ENCODE peak calls at places on chromosomes 4 and X, in six cellular contexts. F is stomach, G is IMR-90, P is uterus, H is K562, T is ovary. E is an unnamed sample. For H3K4me1, the result is how much of the 10 kb centered on the place peaks cover.

GRCh38 chr4:8904666-8905065 is 33.0 kb upstream of the HMX1 start:
- DNase-seq in H (no peak), T (no peak), P (no peak), F (no peak), G (no peak), E (peak)

GRCh38 chr4:7945709-7946380 is 6.2 kb upstream of the AFAP1 start:
- DNase-seq in T (peak), H (no peak), F (no peak), P (no peak), G (no peak), E (peak)

GRCh38 chr4:83906561-83906960 is 370.7 kb downstream of the GPAT3 start:
- DNase-seq in T (no peak), P (no peak), G (peak), H (no peak), F (no peak), E (no peak)

GRCh38 chrX:119757979-119758681 is at the start of gene SOWAHD:
- DNase-seq in T (peak), P (no peak), H (peak), F (peak), G (no peak), E (peak)

GRCh38 chr4:80594696-80595095 is 259.2 kb downstream of the CFAP299 start:
- DNase-seq in H (no peak), G (no peak), P (no peak), T (no peak), F (no peak), E (no peak)

GRCh38 chr4:140059159-140059558 is 94.8 kb downstream of the MAML3 start:
- DNase-seq in H (no peak), P (no peak), G (peak), T (no peak), F (peak), E (no peak)

GRCh38 chr4:109690690-109691410 is 12.4 kb downstream of the CASP6 start:
- DNase-seq in T (no peak), H (no peak), F (no peak), G (no peak), P (no peak), E (no peak)

GRCh38 chr4:185589067-185589844 is 53.9 kb upstream of the PDLIM3 start:
- DNase-seq in G (peak), F (no peak), P (peak), T (no peak), H (no peak), E (no peak)

GRCh38 chrX:73131276-73131675 is 52.0 kb upstream of the PABPC1L2A start:
- DNase-seq in H (no peak), T (no peak), P (no peak), F (no peak), G (no peak), E (no peak)

GRCh38 chr4:184019084-184019483 is 114.0 kb downstream of the STOX2 start:
- DNase-seq in T (no peak), F (no peak), G (peak), P (no peak), H (no peak), E (no peak)

GRCh38 chrX:37000140-37000539 is 8.0 kb upstream of the FAM47C start:
- DNase-seq in T (no peak), P (no peak), H (no peak), F (no peak), G (no peak), E (no peak)

GRCh38 chrX:42531431-42531830 is 246.5 kb downstream of the PPP1R2C start:
- DNase-seq in H (no peak), T (no peak), F (no peak), P (no peak), G (no peak), E (no peak)

GRCh38 chr4:42497142-42497541 is 99.9 kb downstream of the SHISA3 start:
- DNase-seq in T (no peak), P (no peak), H (no peak), F (no peak), G (no peak), E (no peak)

GRCh38 chr4:37909690-37910486 is 19.0 kb downstream of the TBC1D1 start:
- DNase-seq in P (no peak), T (no peak), H (no peak), G (no peak), F (no peak), E (no peak)

GRCh38 chrX:65148232-65148631 is 172.0 kb upstream of the ZC4H2 start:
- DNase-seq in G (no peak), F (no peak), H (no peak), T (no peak), P (no peak), E (peak)

GRCh38 chr4:5338511-5338910 is 287.2 kb downstream of the STK32B start:
- DNase-seq in P (no peak), F (no peak), G (no peak), H (no peak), T (no peak), E (no peak)

GRCh38 chrX:136620780-136621179 is 27.2 kb upstream of the CD40LG start:
- DNase-seq in P (no peak), T (no peak), G (no peak), H (no peak), F (no peak), E (no peak)

GRCh38 chr4:162422312-162422711 is 258.5 kb upstream of the FSTL5 start:
- DNase-seq in P (no peak), G (no peak), T (no peak), H (no peak), F (no peak), E (no peak)

GRCh38 chr4:6875431-6875831 is 34.2 kb upstream of the TBC1D14 start:
- DNase-seq in H (no peak), F (no peak), T (no peak), P (no peak), G (no peak), E (peak)

GRCh38 chr4:99087887-99088484 is 602 bp downstream of the ADH5 start:
- DNase-seq in F (peak), P (peak), H (no peak), G (peak), T (peak), E (no peak)

GRCh38 chr4:148834804-148835598 is 392.8 kb upstream of the NR3C2 start:
- DNase-seq in H (no peak), P (no peak), T (no peak), F (no peak), G (peak), E (no peak)

GRCh38 chrX:40245411-40246140 is 147.8 kb upstream of the BCOR start:
- DNase-seq in T (peak), H (no peak), G (no peak), F (no peak), P (peak), E (no peak)

GRCh38 chr4:109032676-109033075 is 269.8 kb downstream of the COL25A1 start:
- DNase-seq in F (no peak), T (no peak), P (no peak), G (no peak), H (no peak), E (no peak)

GRCh38 chr4:156154978-156155377 is 201.3 kb upstream of the CTSO start:
- DNase-seq in F (no peak), G (no peak), T (no peak), P (no peak), H (no peak), E (no peak)

GRCh38 chrX:69321789-69322188 is 156.5 kb upstream of the PJA1 start:
- DNase-seq in F (peak), T (no peak), G (no peak), P (no peak), H (no peak), E (no peak)

GRCh38 chr4:113316879-113317278 is 267.4 kb downstream of the ANK2 start:
- DNase-seq in H (no peak), T (no peak), P (no peak), F (no peak), G (no peak), E (no peak)

GRCh38 chr4:129545599-129546278 is 449.8 kb downstream of the C4orf33 start:
- DNase-seq in H (no peak), G (no peak), T (peak), P (peak), F (peak), E (peak)

GRCh38 chrX:108310511-108310910 is 127.7 kb downstream of the COL4A6 start:
- DNase-seq in F (no peak), T (no peak), H (no peak), G (peak), P (no peak), E (no peak)

GRCh38 chrX:154517101-154517781 is 1.2 kb upstream of the FAM3A start:
- DNase-seq in H (no peak), P (peak), T (no peak), G (no peak), F (no peak), E (peak)

GRCh38 chrX:154516655-154517100 is 646 bp upstream of the FAM3A start:
- DNase-seq in G (peak), H (no peak), F (no peak), P (peak), T (peak), E (no peak)

GRCh38 chrX:154512879-154513553 is 3.0 kb downstream of the FAM3A start:
- DNase-seq in T (no peak), F (no peak), G (no peak), H (no peak), P (no peak), E (peak)

GRCh38 chrX:154513662-154514204 is 2.3 kb downstream of the FAM3A start:
- DNase-seq in F (no peak), G (no peak), P (no peak), H (no peak), T (no peak), E (no peak)

GRCh38 chrX:154515803-154516654 is at the start of gene FAM3A:
- DNase-seq in P (peak), H (peak), T (peak), G (peak), F (peak), E (peak)
- TF ChIP-seq POLR2A in P (peak), H (peak), T (peak), G (peak), F (no peak), E (peak)

DNA sequence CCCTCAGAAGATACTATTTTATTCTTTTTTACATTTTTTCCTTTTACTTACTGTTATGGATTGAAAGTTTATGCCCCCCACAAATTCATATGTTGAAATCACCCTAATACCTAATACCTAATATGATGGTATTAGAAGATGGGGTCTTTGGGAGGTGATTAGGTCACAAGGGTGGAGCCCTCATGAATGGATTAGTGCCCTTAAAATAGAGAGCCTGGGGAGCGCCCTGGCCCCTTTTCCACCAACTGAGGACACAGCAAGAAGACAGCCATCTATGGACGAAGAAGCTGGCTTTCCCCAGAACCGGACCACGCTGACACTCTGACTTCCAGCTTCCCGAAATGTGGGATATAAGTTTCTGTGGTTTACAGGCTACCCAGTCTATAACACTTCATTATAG is 58.6 kb upstream of the FAT1 start:
- DNase-seq in H (no peak), P (no peak), G (no peak), T (no peak), F (no peak), E (no peak)
- H3K4me1 ChIP-seq in H (under half), P (under half), G (under half), T (under half), F (under half), E (under half)

DNA sequence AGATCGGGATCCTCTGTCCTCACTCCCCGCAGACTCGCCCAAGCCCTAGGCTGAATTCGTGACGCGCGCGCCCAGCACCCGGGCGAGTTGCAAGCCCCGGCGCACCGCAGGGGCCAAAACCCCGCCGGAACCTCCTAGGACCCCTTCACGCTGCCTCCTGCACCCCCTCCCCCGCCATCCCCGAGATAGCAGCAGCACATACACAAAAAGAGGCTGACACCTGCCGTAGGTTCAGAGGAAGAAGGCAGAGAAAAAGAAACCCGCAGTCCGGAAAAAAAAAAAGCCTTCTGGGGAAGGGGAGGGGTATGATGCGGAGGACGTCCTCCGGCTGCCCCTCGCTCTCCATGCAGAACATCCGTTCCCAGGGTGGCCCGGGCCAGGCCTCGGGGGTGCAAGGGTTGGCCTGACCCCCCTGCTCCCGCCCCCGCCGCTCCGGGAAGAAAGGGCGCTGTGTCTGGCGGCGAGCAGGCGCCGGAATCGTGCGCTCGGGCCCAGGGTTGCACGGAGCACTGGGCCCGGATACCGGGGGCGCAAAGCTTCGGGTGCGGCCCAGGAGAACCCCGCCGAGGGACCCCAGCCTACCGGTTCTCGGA is 2.5 kb downstream of the NLGN4X start:
- DNase-seq in T (peak), G (no peak), P (no peak), F (no peak), H (no peak), E (peak)
- H3K4me3 ChIP-seq in T (peak), G (no peak), P (peak), F (peak), H (no peak), E (peak)

GRCh38 chr4:78557841-78558240 is 6.3 kb downstream of the ANXA3 start:
- DNase-seq in T (no peak), F (no peak), P (no peak), H (no peak), G (no peak), E (no peak)

GRCh38 chr4:78553526-78554060 is 2.0 kb downstream of the ANXA3 start:
- DNase-seq in H (no peak), P (no peak), G (no peak), T (no peak), F (no peak), E (no peak)

GRCh38 chr4:78556655-78557054 is 5.1 kb downstream of the ANXA3 start:
- DNase-seq in G (no peak), H (no peak), F (no peak), P (no peak), T (no peak), E (no peak)

GRCh38 chr4:78551420-78552351 is at the start of gene ANXA3:
- DNase-seq in H (peak), F (peak), P (no peak), T (no peak), G (no peak), E (peak)

DNA sequence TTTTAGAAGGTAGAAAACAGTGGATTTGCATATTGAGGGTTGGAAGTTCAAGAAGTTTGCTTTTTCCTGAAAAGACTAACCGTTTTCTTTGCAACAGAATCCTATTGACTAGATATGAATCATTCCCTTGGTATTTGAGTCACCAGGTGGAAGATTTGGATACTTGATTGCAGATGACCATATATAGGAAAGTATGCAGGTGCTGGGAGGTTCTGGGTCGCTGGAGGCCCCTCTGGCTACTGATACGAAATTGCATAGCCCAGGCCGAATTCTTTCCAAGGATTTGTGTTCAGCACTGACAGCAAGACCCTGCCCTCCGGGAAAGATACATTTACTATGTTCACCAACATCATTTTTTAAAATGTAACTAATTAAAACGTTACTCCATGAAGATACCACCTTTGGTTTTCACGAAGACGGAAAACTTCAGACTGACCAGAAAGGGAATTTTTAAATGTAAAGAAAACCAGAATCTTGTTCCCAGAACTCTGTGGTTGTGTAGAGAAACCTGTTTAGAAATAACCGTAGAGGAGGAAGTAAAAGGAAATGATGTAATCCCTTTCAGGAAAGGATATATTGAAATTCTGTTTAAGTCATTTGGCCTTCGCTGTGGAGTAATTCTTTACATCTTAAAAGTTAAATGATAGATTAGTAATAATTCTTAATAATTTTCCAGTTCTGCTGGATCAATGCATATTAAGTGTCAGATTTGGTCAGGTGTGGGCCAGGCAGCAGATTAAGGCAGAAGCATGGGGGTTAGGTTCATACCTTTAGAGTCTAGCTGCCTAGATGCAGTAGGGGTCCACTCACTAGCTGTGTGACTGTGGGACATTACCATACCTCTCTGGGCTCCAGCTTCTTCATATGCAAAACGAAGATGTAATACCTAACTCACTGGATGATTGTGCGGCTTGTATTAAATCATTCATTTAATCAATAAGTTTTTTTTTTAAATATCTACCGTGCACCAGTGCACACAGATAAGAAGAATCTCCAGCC is 1.1 kb downstream of the ANXA3 start:
- DNase-seq in P (no peak), F (no peak), G (no peak), T (no peak), H (no peak), E (no peak)
- TF ChIP-seq POLR2A in P (no peak), F (no peak), G (no peak), T (no peak), H (no peak), E (no peak)

DNA sequence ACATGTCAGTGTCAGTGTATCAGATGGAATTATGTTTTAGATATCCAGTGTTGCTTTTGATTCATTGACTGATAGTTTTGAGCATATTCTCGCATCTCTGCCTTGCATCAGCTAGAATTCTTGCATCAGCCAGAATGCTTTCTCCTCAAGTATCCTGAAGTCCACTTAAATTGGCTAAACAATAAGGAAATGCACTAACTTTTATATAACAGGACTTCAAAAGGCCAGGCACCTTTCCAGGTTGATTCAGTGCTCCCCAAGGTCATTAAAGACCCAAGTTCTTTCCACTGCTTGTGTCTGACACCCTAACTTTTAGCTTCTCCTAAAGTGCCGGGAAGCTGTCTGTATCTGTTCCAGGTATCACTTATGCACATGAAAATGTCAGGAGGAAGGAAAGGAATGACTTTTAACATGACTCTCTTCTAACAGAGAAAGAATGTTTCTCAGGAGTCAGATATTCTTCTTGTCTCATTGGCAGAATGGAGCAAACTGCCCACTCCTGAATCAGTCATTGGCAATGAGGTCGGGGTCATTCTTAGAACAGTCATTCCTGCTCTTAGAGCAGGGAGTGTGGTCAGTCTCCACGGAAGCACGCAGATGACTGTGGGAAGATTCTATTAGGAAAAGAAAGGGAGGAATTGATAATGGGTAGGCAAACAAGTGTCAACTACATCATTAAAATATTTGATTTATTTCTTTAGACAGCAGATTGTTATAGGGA is 92.9 kb upstream of the TLL1 start:
- DNase-seq in G (no peak), H (no peak), T (no peak), F (no peak), P (no peak), E (no peak)
- H3K4me1 ChIP-seq in G (under half), H (under half), T (under half), F (under half), P (under half), E (under half)

DNA sequence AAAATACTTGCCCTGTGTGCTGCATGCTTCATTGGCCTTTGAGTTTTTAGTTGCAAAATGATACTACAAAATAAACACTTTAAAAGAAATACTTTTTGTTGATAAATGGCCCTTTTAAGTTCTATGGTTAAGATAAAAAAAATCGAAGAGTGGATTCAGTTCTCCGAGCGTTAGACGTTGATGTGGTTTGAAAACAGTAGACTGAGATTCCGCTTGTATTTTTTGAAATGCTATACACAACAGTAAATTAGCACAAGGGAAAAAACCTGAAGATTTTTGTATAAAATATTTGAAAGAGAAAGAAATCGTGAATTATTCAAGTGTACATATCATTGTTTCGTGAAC is 1.4 kb downstream of the BMP2K start:
- DNase-seq in P (no peak), F (no peak), H (no peak), T (no peak), G (no peak), E (no peak)
- H3K4me3 ChIP-seq in P (peak), F (peak), H (peak), T (peak), G (peak), E (peak)

GRCh38 chrX:103537871-103538387 is 18.6 kb upstream of the RAB40A start:
- DNase-seq in G (no peak), F (no peak), H (no peak), P (no peak), T (no peak), E (no peak)

GRCh38 chrX:103536732-103537131 is 17.4 kb upstream of the RAB40A start:
- DNase-seq in T (no peak), G (no peak), P (no peak), F (no peak), H (no peak), E (no peak)

GRCh38 chrX:103535206-103535605 is 15.9 kb upstream of the RAB40A start:
- DNase-seq in G (no peak), T (no peak), F (no peak), H (no peak), P (no peak), E (no peak)

GRCh38 chrX:103533428-103534216 is 14.3 kb upstream of the RAB40A start:
- DNase-seq in F (peak), H (peak), T (peak), P (peak), G (peak), E (peak)

GRCh38 chrX:103536071-103536470 is 16.8 kb upstream of the RAB40A start:
- DNase-seq in F (no peak), P (peak), G (no peak), H (no peak), T (peak), E (no peak)
- TF ChIP-seq POLR2A in F (no peak), P (peak), G (no peak), H (no peak), T (no peak), E (no peak)

E was measured in spleen.